ENCODE peak calls at places on chromosomes 4 and X, in seven cellular contexts. A, Z, N, C, M, W and P are unnamed samples. For H3K9me3 and H3K4me1, the result is how much of the 10 kb centered on the place peaks cover.

GRCh38 chr4:151486166-151486565 is 77.2 kb downstream of the FHIP1A start:
- DNase-seq in M (no peak), W (no peak), N (no peak), Z (no peak), C (no peak), A (no peak), P (no peak)

GRCh38 chr4:166282081-166282770 is 409.2 kb downstream of the TLL1 start:
- DNase-seq in Z (no peak), W (no peak), A (no peak), C (no peak), N (no peak), M (no peak), P (no peak)

GRCh38 chr4:106062452-106062875 is 167.2 kb downstream of the NPNT start:
- DNase-seq in C (no peak), Z (no peak), M (no peak), A (no peak), W (no peak), N (no peak), P (no peak)

GRCh38 chrX:24081661-24082154 is 27.0 kb downstream of the EIF2S3 start:
- DNase-seq in Z (peak), W (peak), N (peak), M (no peak), C (no peak), A (peak), P (peak)

GRCh38 chr4:3336389-3337356 is 43.9 kb downstream of the RGS12 start:
- DNase-seq in A (no peak), Z (no peak), W (no peak), C (no peak), N (no peak), M (no peak), P (no peak)

GRCh38 chr4:70743728-70744127 is 22.0 kb downstream of the RUFY3 start:
- DNase-seq in N (no peak), C (no peak), A (no peak), W (no peak), M (no peak), Z (no peak), P (no peak)

GRCh38 chr4:127747883-127748282 is 17.7 kb downstream of the SLC25A31 start:
- DNase-seq in Z (no peak), M (no peak), W (no peak), C (no peak), N (no peak), A (no peak), P (no peak)

GRCh38 chr4:16483540-16483939 is 257.3 kb upstream of the TAPT1 start:
- DNase-seq in C (no peak), Z (no peak), A (no peak), M (no peak), W (no peak), N (no peak), P (no peak)

GRCh38 chr4:2364654-2365053 is 53.8 kb downstream of the ZFYVE28 start:
- DNase-seq in M (no peak), A (peak), N (peak), Z (peak), W (peak), C (peak), P (no peak)

GRCh38 chr4:23360718-23361117 is 529.1 kb downstream of the PPARGC1A start:
- DNase-seq in M (no peak), W (no peak), A (no peak), C (no peak), Z (no peak), N (no peak), P (no peak)

GRCh38 chr4:149370002-149370401 is 445.6 kb downstream of the IQCM start:
- DNase-seq in N (no peak), Z (no peak), M (no peak), W (no peak), A (no peak), C (no peak), P (no peak)

GRCh38 chrX:69238960-69239231 is 73.6 kb upstream of the PJA1 start:
- DNase-seq in Z (no peak), N (no peak), M (no peak), A (no peak), W (no peak), C (no peak), P (no peak)

GRCh38 chr4:176883681-176884418 is 91.1 kb upstream of the VEGFC start:
- DNase-seq in C (no peak), W (no peak), A (no peak), Z (no peak), N (no peak), M (no peak), P (no peak)

GRCh38 chr4:86152454-86152853 is 207.4 kb downstream of the MAPK10 start:
- DNase-seq in M (no peak), W (no peak), A (no peak), N (no peak), Z (no peak), C (no peak), P (no peak)

GRCh38 chrX:17376381-17377046 is 1.5 kb downstream of the NHS start:
- DNase-seq in N (no peak), W (no peak), A (no peak), C (peak), Z (no peak), M (no peak), P (peak)

GRCh38 chrX:51876441-51876840 is 17.0 kb upstream of the MAGED1 start:
- DNase-seq in N (no peak), A (no peak), M (no peak), Z (no peak), W (no peak), C (no peak), P (no peak)

GRCh38 chrX:24145340-24146186 is 4.0 kb upstream of the ZFX start:
- DNase-seq in C (no peak), Z (no peak), N (no peak), A (no peak), W (no peak), M (no peak), P (no peak)

GRCh38 chrX:15512401-15512965 is 11.9 kb downstream of the BMX start:
- DNase-seq in W (no peak), Z (no peak), N (no peak), C (no peak), A (no peak), M (no peak), P (no peak)

GRCh38 chrX:7139202-7140081 is 8.1 kb upstream of the STS start:
- DNase-seq in Z (no peak), W (no peak), C (no peak), N (no peak), A (no peak), M (no peak), P (no peak)

GRCh38 chr4:168708108-168708507 is 211.3 kb downstream of the PALLD start:
- DNase-seq in W (no peak), C (no peak), N (no peak), M (no peak), A (no peak), Z (no peak), P (no peak)

GRCh38 chr4:148270600-148270999 is 171.6 kb downstream of the NR3C2 start:
- DNase-seq in N (no peak), A (no peak), M (no peak), C (no peak), W (no peak), Z (no peak), P (no peak)

GRCh38 chrX:24117288-24117687 is 32.2 kb upstream of the ZFX start:
- DNase-seq in N (no peak), W (peak), M (no peak), Z (no peak), A (no peak), C (no peak), P (no peak)

GRCh38 chrX:119809185-119809666 is 17.8 kb upstream of the RPL39 start:
- DNase-seq in W (no peak), C (no peak), A (no peak), N (no peak), M (no peak), Z (no peak), P (no peak)

GRCh38 chr4:84750260-84750955 is 167.5 kb downstream of the CDS1 start:
- DNase-seq in C (no peak), W (no peak), N (no peak), A (no peak), M (no peak), Z (no peak), P (no peak)

DNA sequence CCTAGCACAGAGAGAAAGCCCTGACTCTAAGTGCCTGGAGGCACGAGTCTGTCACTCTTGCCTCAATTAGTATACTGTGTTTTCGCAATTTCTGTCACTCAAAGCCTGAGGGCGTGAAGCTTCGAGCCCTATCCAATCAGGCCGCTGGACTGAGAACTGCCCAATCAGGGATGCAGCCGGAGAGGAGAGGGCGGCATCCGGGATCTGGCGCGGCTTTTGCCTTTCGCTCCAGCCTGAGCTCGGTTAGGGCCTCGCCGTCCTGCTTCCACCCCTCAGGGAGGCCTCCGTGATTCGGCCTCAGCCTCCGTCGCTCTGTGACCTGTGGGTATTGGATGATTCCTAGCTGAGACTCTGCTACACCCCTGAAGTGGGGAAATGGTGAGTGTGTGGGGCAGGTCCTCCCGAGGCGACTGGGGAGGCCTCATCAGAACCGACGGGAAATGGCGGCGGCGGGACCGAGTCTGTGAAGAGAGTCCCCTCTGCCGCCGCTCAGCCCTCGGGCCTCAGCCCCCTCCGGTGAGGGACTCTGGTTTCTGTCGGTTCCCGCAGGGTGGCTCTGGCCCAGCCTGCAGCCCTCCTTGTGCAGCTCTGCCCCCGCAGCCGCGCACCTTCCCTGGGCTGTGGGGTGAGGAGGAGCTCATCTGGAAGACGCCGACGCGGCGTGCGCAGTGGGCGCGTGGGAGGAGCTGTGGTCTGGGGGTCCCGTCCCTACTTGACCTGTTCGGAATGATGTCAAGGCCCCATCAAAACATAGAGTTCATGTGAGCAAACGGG is 48.5 kb downstream of the ZNF141 start:
- DNase-seq in C (no peak), M (no peak), A (no peak), Z (no peak), N (no peak), W (no peak), P (no peak)
- H3K9me3 ChIP-seq in C (half or more), M (half or more), A (half or more), Z (under half), N (half or more), W (half or more), P (half or more)

DNA sequence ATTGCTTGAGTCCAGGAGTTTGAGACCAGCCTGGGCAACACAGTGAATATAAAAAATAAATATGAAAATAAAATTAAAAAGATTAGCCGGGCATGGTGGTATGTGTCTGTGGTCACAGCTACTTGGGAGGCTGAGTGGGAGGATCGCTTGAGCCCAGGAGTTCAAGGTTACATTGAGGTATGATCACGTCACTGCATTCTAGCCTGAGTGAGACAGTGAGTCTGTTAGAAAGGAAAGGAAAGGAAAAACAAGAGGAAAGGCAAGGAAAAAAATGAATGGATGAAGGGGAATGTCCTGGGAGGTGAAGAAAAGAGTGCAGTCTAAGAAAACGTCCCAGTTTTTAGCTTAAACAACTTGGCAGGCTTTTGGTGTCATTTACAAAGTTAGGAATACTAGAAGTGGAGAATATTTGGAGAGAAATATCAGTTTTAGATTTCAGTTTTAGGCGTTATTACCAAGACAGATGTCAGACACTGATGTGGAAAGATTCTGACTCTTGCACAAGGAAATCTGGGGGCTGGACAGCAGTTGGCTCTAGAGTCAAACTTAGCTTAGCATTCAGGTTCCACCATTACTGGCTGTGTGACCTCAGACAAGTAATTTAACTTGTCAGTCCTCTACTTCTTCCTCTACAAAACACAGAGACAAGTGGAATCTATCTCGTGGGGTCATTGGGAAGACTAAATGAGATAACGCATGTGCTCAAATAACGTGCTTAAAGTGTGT is 139.0 kb downstream of the TSPAN5 start:
- DNase-seq in Z (no peak), C (no peak), N (no peak), M (no peak), A (no peak), W (no peak), P (no peak)
- H3K4me1 ChIP-seq in Z (under half), C (under half), N (under half), M (half or more), A (under half), W (under half), P (under half)

GRCh38 chr4:155392486-155393184 is 15.9 kb upstream of the MAP9 start:
- DNase-seq in N (no peak), Z (no peak), C (no peak), M (no peak), W (no peak), A (no peak), P (no peak)

GRCh38 chr4:155391932-155392331 is 15.2 kb upstream of the MAP9 start:
- DNase-seq in N (no peak), Z (no peak), A (no peak), M (no peak), C (no peak), W (no peak), P (no peak)

GRCh38 chr4:155383541-155383940 is 6.8 kb upstream of the MAP9 start:
- DNase-seq in N (no peak), M (no peak), C (no peak), Z (no peak), A (no peak), W (no peak), P (no peak)

DNA sequence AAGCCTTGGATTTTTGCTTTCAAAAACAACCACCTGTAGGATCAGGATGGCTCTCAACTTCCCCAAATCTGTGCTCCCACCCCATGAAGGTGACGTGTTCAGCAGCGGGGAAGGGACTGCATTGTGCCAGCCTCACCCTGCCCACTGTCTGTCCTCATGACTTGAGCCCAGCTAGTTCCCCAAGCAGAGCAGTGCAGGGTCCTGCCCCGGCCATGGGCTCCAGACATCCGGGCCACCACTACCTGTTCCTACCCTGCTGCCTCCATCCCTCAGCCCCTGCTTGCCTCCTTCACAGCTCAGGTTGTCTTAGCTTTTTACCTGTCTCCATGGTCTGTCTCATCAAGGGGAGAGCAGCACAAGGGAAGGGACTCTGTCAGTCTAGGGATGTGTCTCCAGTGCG is 11.4 kb upstream of the MAP9 start:
- DNase-seq in Z (no peak), C (no peak), N (no peak), W (no peak), A (no peak), M (no peak), P (no peak)
- H3K9me3 ChIP-seq in Z (under half), C (under half), N (under half), W (under half), A (under half), M (under half), P (under half)

GRCh38 chr4:140047781-140048180 is 106.2 kb downstream of the MAML3 start:
- DNase-seq in M (no peak), A (no peak), C (no peak), N (no peak), W (no peak), Z (no peak), P (no peak)
- H3K4me1 ChIP-seq in M (under half), A (under half), C (under half), N (under half), W (half or more), Z (under half), P (under half)

DNA sequence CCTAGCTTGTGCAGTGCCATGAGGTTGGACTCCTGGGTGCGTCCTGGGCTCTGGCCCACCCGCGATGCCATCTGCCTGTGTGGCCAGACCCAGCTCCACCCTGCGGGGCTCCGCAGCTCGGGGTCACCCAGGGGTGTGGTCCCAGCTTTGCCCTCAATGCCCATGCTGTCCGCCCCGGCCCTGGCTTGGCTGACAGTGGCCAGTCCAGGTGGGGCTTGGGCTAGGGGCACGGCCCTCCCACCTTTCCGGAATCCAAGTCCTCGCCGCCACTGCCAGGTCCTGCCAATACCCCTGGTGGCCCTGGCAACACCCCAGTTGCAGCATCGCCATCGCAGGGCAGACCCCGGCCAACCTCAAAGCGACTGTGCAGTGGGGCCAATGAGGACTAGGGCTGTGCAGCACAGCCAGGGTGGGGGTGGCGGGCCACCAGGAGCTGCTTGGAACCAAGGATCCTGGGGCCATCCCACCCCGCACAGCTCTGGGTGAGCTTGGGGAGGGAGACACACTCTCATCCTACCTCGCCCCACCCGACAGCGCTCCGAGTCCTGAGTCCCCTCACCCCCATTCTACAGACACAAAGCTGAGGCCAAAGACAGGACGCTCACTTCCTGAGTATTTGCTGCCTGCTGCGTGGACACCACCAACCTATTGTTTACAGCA is 80.9 kb downstream of the ZNF718 start:
- DNase-seq in M (no peak), A (no peak), N (no peak), Z (no peak), C (no peak), W (no peak), P (no peak)
- H3K9me3 ChIP-seq in M (under half), A (under half), N (under half), Z (under half), C (under half), W (under half), P (under half)

DNA sequence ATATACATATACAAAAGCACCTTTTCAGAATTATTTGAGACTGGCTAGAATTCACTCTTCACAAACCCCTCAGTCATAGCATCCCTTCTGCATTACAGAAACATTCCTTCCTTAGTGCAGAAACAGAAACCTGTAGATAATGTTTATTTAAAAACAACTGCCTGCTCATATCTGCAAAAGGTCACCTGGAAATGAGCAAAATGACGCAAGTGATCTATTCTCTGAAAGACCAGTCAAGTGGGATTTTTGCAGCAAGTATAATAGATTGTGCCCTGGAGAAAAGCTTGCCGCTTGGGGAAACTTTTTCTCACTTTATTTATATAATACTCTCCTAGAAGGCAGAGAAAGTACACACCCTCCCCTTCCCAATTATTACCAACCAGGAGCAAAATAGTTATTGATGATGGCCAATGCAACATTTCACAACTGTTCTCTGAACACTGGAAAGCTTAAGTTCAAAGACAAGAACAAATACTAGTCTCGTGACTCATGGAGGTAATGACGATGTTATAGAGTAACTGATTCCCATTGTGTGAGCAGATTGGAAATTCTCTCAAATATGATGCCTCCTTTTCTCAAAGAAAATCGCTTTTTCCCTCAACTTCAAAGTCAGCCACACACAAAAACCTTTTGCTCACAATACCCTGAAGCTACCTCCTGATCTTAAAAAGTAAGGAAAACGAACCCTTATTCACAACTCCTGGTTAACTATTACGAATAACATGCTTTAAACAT is 41.2 kb downstream of the MID1 start:
- DNase-seq in A (no peak), N (no peak), M (no peak), C (no peak), W (no peak), Z (no peak), P (no peak)
- H3K4me1 ChIP-seq in A (under half), N (under half), M (under half), C (under half), W (under half), Z (under half), P (under half)

DNA sequence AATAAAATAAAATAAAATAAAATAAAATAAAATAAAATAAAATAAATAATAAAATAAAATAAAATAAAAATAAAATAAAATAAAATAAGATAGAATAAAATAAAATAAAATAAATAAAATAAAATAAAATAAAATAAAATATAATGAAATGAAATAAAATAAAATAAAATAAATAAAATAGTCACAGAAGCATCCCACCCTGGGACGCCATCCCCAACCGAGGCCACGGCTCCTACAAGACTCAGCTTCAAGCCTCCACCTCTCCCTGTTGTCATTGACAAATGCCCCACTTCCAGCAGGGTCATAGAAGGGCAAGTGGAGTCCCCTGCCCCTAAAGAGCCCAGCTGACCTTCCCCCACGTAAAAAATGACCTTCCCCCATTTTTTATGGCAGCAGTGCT is 30.2 kb downstream of the CRLF2 start:
- DNase-seq in A (no peak), W (no peak), C (no peak), M (peak), N (no peak), Z (no peak), P (no peak)
- H3K9me3 ChIP-seq in A (under half), W (under half), C (under half), M (under half), N (under half), Z (under half), P (under half)

GRCh38 chrX:134886201-134886600 is 104.6 kb upstream of the SMIM10 start:
- DNase-seq in C (no peak), W (no peak), A (no peak), M (no peak), N (no peak), Z (no peak), P (no peak)

GRCh38 chrX:134880866-134881265 is 109.9 kb upstream of the SMIM10 start:
- DNase-seq in A (no peak), N (no peak), W (no peak), Z (no peak), C (no peak), M (no peak), P (no peak)

GRCh38 chrX:134883134-134883700 is 107.6 kb upstream of the SMIM10 start:
- DNase-seq in A (no peak), W (no peak), C (no peak), N (no peak), Z (no peak), M (no peak), P (no peak)

GRCh38 chrX:134885336-134886016 is 105.3 kb upstream of the SMIM10 start:
- DNase-seq in A (no peak), C (no peak), W (no peak), Z (no peak), M (no peak), N (no peak), P (no peak)
- H3K4me1 ChIP-seq in A (under half), C (under half), W (under half), Z (under half), M (under half), N (under half), P (under half)

GRCh38 chr4:55534306-55534705 is 12.4 kb downstream of the CLOCK start:
- DNase-seq in W (no peak), Z (no peak), N (no peak), A (no peak), M (no peak), C (no peak), P (no peak)
- H3K9me3 ChIP-seq in W (under half), Z (under half), N (under half), A (under half), M (under half), C (under half), P (under half)